ENCODE peak calls at places on chromosomes 2 and 18, in four cellular contexts. S is PC-3, E is fibroblast of lung, Z is K562. Y is an unnamed sample.

GRCh38 chr2:85230637-85231036 is 97.2 kb downstream of the TGOLN2 start:
- DNase-seq in S (no peak), E (no peak), Z (no peak), Y (no peak)

GRCh38 chr2:149112068-149112467 is 73.6 kb downstream of the LYPD6B start:
- DNase-seq in S (no peak), E (no peak), Z (no peak), Y (no peak)

GRCh38 chr2:64122358-64122757 is 21.9 kb downstream of the PELI1 start:
- DNase-seq in S (no peak), E (no peak), Z (no peak), Y (no peak)

GRCh38 chr2:165058471-165059265 is 103.3 kb upstream of the SLC38A11 start:
- DNase-seq in S (no peak), E (no peak), Z (no peak), Y (no peak)

GRCh38 chr18:26468931-26469340 is 79.4 kb downstream of the KCTD1 start:
- DNase-seq in S (peak), E (no peak), Z (peak), Y (no peak)

GRCh38 chr2:128598862-128599441 is 280.3 kb upstream of the HS6ST1 start:
- DNase-seq in S (no peak), E (no peak), Z (no peak), Y (no peak)

GRCh38 chr2:164515030-164515429 is 106.3 kb downstream of the GRB14 start:
- DNase-seq in S (no peak), E (no peak), Z (no peak), Y (no peak)

GRCh38 chr2:240810621-240811020 is 9.4 kb downstream of the KIF1A start:
- DNase-seq in S (no peak), E (no peak), Z (no peak), Y (no peak)

GRCh38 chr2:148927010-148927409 is 52.0 kb downstream of the KIF5C start:
- DNase-seq in S (peak), E (no peak), Z (peak), Y (no peak)

GRCh38 chr18:52288403-52289004 is 51.5 kb upstream of the DCC start:
- DNase-seq in S (peak), E (no peak), Z (peak), Y (no peak)

GRCh38 chr2:150824118-150824517 is 336.7 kb upstream of the RND3 start:
- DNase-seq in S (no peak), E (no peak), Z (no peak), Y (no peak)

GRCh38 chr18:13565228-13565627 is 161.1 kb downstream of the FAM210A start:
- DNase-seq in S (no peak), E (no peak), Z (no peak), Y (no peak)

GRCh38 chr2:42046819-42047487 is 868 bp upstream of the PKDCC start:
- DNase-seq in S (no peak), E (peak), Z (no peak), Y (peak)
- H3K4me3 ChIP-seq in S (peak), E (peak), Z (peak), Y (peak)

GRCh38 chr2:31244101-31244500 is 10.1 kb downstream of the EHD3 start:
- DNase-seq in S (no peak), E (no peak), Z (no peak), Y (no peak)

GRCh38 chr2:31249009-31249690 is 15.2 kb downstream of the EHD3 start:
- DNase-seq in S (no peak), E (no peak), Z (no peak), Y (no peak)

GRCh38 chr2:31247671-31248070 is 13.7 kb downstream of the EHD3 start:
- DNase-seq in S (no peak), E (no peak), Z (no peak), Y (no peak)

GRCh38 chr2:31248139-31248538 is 14.2 kb downstream of the EHD3 start:
- DNase-seq in S (no peak), E (no peak), Z (no peak), Y (no peak)

DNA sequence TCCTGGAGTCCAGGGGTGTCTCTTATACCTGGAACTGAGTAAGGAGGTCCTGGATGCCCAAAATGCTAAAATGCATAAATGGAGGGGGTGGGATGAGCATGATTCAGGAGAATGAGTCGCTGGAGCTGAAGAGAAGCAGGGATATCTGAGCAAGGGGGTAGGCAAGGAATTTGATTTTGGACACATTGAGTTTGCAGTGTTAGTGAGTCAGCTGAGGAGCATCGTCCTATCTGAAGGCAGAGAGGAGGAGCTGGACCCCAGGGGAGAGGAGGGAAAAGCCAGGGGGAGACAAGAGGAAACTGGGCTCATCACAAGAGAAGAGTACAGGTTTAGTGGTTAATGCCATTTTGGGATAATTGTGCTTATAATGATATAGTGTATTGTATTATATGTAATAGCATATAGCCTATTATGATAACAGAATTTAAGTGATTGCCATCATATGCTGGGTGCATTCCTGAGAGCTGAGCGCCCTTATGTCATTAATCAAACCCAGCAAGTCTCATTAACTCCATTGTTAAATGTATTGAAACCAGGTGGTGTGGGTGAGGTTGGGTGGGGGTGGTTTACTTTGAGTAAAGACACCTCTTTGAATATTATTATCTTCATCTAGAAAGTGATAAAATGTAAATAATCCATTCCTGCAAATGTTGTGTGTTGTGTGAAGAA is 12.4 kb downstream of the EHD3 start:
- DNase-seq in S (no peak), E (no peak), Z (no peak), Y (no peak)
- H3K4me2 ChIP-seq in S (no peak), E (no peak), Z (no peak), Y (no peak)

GRCh38 chr2:205996156-205996555 is 89.8 kb downstream of the INO80D start:
- DNase-seq in S (no peak), E (no peak), Z (no peak), Y (no peak)

GRCh38 chr2:205990104-205990503 is 95.9 kb downstream of the INO80D start:
- DNase-seq in S (no peak), E (no peak), Z (no peak), Y (no peak)

GRCh38 chr2:205998601-205999000 is 87.4 kb downstream of the INO80D start:
- DNase-seq in S (no peak), E (no peak), Z (no peak), Y (no peak)

GRCh38 chr2:205994344-205994743 is 91.6 kb downstream of the INO80D start:
- DNase-seq in S (no peak), E (no peak), Z (no peak), Y (no peak)

GRCh38 chr2:205995260-205995659 is 90.7 kb downstream of the INO80D start:
- DNase-seq in S (peak), E (no peak), Z (no peak), Y (no peak)
- TF ChIP-seq CTCF in S (peak), E (peak), Z (no peak), Y (peak)

GRCh38 chr2:96157649-96158553 is 12.7 kb upstream of the DUSP2 start:
- DNase-seq in S (no peak), E (no peak), Z (peak), Y (peak)
- H3K4me3 ChIP-seq in S (no peak), E (no peak), Z (no peak), Y (no peak)

GRCh38 chr2:226337941-226338605 is 461.5 kb downstream of the IRS1 start:
- DNase-seq in S (no peak), E (peak), Z (no peak), Y (no peak)
- H3K4me2 ChIP-seq in S (no peak), E (no peak), Z (no peak), Y (no peak)

GRCh38 chr2:238339814-238340213 is 19.5 kb downstream of the TRAF3IP1 start:
- DNase-seq in S (peak), E (no peak), Z (no peak), Y (no peak)
- TF ChIP-seq CTCF in S (peak), E (no peak), Z (peak), Y (no peak)